ENCODE peak calls at places on chromosomes 3 and 15, in seven cellular contexts. One of them, this sample, is unnamed.

GRCh38 chr15:62940755-62941361 is 101.7 kb upstream of the TPM1 start:
- DNase-seq in heart left ventricle: peak
- DNase-seq in HCT116: no peak
- DNase-seq in endodermal cell: no peak
- DNase-seq in body of pancreas: peak
- DNase-seq in suprapubic skin: peak
- DNase-seq in tibial artery: peak
- DNase-seq in this sample: peak

GRCh38 chr3:71461749-71462483 is 121.6 kb downstream of the FOXP1 start:
- DNase-seq in heart left ventricle: no peak
- DNase-seq in HCT116: no peak
- DNase-seq in endodermal cell: no peak
- DNase-seq in body of pancreas: no peak
- DNase-seq in suprapubic skin: no peak
- DNase-seq in tibial artery: no peak
- DNase-seq in this sample: peak

GRCh38 chr3:58217209-58217811 is 6.5 kb upstream of the DNASE1L3 start:
- DNase-seq in heart left ventricle: peak
- DNase-seq in HCT116: peak
- DNase-seq in endodermal cell: peak
- DNase-seq in body of pancreas: peak
- DNase-seq in suprapubic skin: peak
- DNase-seq in tibial artery: peak
- DNase-seq in this sample: peak

GRCh38 chr3:64728428-64728827 is 40.6 kb upstream of the ADAMTS9 start:
- DNase-seq in heart left ventricle: no peak
- DNase-seq in HCT116: no peak
- DNase-seq in endodermal cell: no peak
- DNase-seq in body of pancreas: no peak
- DNase-seq in suprapubic skin: no peak
- DNase-seq in tibial artery: no peak
- DNase-seq in this sample: no peak

GRCh38 chr15:33360876-33361275 is 50.1 kb downstream of the RYR3 start:
- DNase-seq in heart left ventricle: no peak
- DNase-seq in HCT116: no peak
- DNase-seq in endodermal cell: no peak
- DNase-seq in body of pancreas: no peak
- DNase-seq in suprapubic skin: no peak
- DNase-seq in tibial artery: no peak
- DNase-seq in this sample: no peak

GRCh38 chr3:13152826-13153710 is 79.8 kb upstream of the IQSEC1 start:
- DNase-seq in heart left ventricle: no peak
- DNase-seq in HCT116: no peak
- DNase-seq in endodermal cell: peak
- DNase-seq in body of pancreas: no peak
- DNase-seq in suprapubic skin: peak
- DNase-seq in tibial artery: peak
- DNase-seq in this sample: no peak

GRCh38 chr3:52051444-52051843 is 4.9 kb downstream of the DUSP7 start:
- DNase-seq in heart left ventricle: no peak
- DNase-seq in HCT116: no peak
- DNase-seq in endodermal cell: no peak
- DNase-seq in body of pancreas: no peak
- DNase-seq in suprapubic skin: peak
- DNase-seq in tibial artery: no peak
- DNase-seq in this sample: no peak

GRCh38 chr15:69056365-69056764 is 41.9 kb downstream of the NOX5 start:
- DNase-seq in heart left ventricle: no peak
- DNase-seq in HCT116: no peak
- DNase-seq in endodermal cell: peak
- DNase-seq in body of pancreas: no peak
- DNase-seq in suprapubic skin: no peak
- DNase-seq in tibial artery: no peak
- DNase-seq in this sample: peak

GRCh38 chr15:82313446-82313845 is 35.8 kb downstream of the GOLGA6L10 start:
- DNase-seq in heart left ventricle: no peak
- DNase-seq in HCT116: no peak
- DNase-seq in endodermal cell: no peak
- DNase-seq in body of pancreas: no peak
- DNase-seq in suprapubic skin: peak
- DNase-seq in tibial artery: peak
- DNase-seq in this sample: no peak

GRCh38 chr15:49946681-49947080 is 172.4 kb downstream of the ATP8B4 start:
- DNase-seq in heart left ventricle: no peak
- DNase-seq in HCT116: no peak
- DNase-seq in endodermal cell: no peak
- DNase-seq in body of pancreas: peak
- DNase-seq in suprapubic skin: no peak
- DNase-seq in tibial artery: no peak
- DNase-seq in this sample: no peak

GRCh38 chr3:159804726-159805410 is 183.8 kb upstream of the IL12A start:
- DNase-seq in heart left ventricle: no peak
- DNase-seq in HCT116: peak
- DNase-seq in endodermal cell: peak
- DNase-seq in body of pancreas: peak
- DNase-seq in suprapubic skin: no peak
- DNase-seq in tibial artery: peak
- DNase-seq in this sample: peak

GRCh38 chr15:63192604-63193206 is 3.3 kb downstream of the RAB8B start:
- DNase-seq in heart left ventricle: no peak
- DNase-seq in HCT116: no peak
- DNase-seq in endodermal cell: no peak
- DNase-seq in body of pancreas: no peak
- DNase-seq in suprapubic skin: no peak
- DNase-seq in tibial artery: no peak
- DNase-seq in this sample: no peak

GRCh38 chr15:63908986-63909385 is 75.2 kb upstream of the HERC1 start:
- DNase-seq in heart left ventricle: no peak
- DNase-seq in HCT116: no peak
- DNase-seq in endodermal cell: no peak
- DNase-seq in body of pancreas: no peak
- DNase-seq in suprapubic skin: no peak
- DNase-seq in tibial artery: no peak
- DNase-seq in this sample: peak

GRCh38 chr3:139654637-139655365 is 23.0 kb downstream of the NMNAT3 start:
- DNase-seq in heart left ventricle: no peak
- DNase-seq in HCT116: no peak
- DNase-seq in endodermal cell: peak
- DNase-seq in body of pancreas: no peak
- DNase-seq in suprapubic skin: no peak
- DNase-seq in tibial artery: no peak
- DNase-seq in this sample: no peak

GRCh38 chr3:148493631-148494030 is 204.1 kb upstream of the AGTR1 start:
- DNase-seq in heart left ventricle: no peak
- DNase-seq in HCT116: no peak
- DNase-seq in endodermal cell: no peak
- DNase-seq in body of pancreas: no peak
- DNase-seq in suprapubic skin: no peak
- DNase-seq in tibial artery: no peak
- DNase-seq in this sample: no peak

GRCh38 chr3:49803464-49804140 is 541 bp downstream of the INKA1 start:
- DNase-seq in heart left ventricle: no peak
- DNase-seq in HCT116: no peak
- DNase-seq in endodermal cell: no peak
- DNase-seq in body of pancreas: peak
- DNase-seq in suprapubic skin: peak
- DNase-seq in tibial artery: no peak
- DNase-seq in this sample: peak

GRCh38 chr3:121998588-121999473 is 23.2 kb downstream of the ILDR1 start:
- DNase-seq in heart left ventricle: no peak
- DNase-seq in HCT116: no peak
- DNase-seq in endodermal cell: peak
- DNase-seq in body of pancreas: no peak
- DNase-seq in suprapubic skin: no peak
- DNase-seq in tibial artery: no peak
- DNase-seq in this sample: no peak

GRCh38 chr3:189586941-189587687 is 44.1 kb upstream of the TP63 start:
- DNase-seq in heart left ventricle: no peak
- DNase-seq in HCT116: no peak
- DNase-seq in endodermal cell: no peak
- DNase-seq in body of pancreas: no peak
- DNase-seq in suprapubic skin: no peak
- DNase-seq in tibial artery: no peak
- DNase-seq in this sample: no peak

GRCh38 chr3:38138347-38139190 is at the start of gene MYD88:
- DNase-seq in heart left ventricle: peak
- DNase-seq in HCT116: no peak
- DNase-seq in endodermal cell: peak
- DNase-seq in body of pancreas: peak
- DNase-seq in suprapubic skin: peak
- DNase-seq in tibial artery: peak
- DNase-seq in this sample: peak

GRCh38 chr15:81087121-81087520 is 46.9 kb upstream of the CFAP161 start:
- DNase-seq in heart left ventricle: no peak
- DNase-seq in HCT116: no peak
- DNase-seq in endodermal cell: no peak
- DNase-seq in body of pancreas: no peak
- DNase-seq in suprapubic skin: no peak
- DNase-seq in tibial artery: no peak
- DNase-seq in this sample: no peak

GRCh38 chr3:115350606-115351005 is 203.5 kb upstream of the ZBTB20 start:
- DNase-seq in heart left ventricle: no peak
- DNase-seq in HCT116: no peak
- DNase-seq in endodermal cell: no peak
- DNase-seq in body of pancreas: no peak
- DNase-seq in suprapubic skin: no peak
- DNase-seq in tibial artery: no peak
- DNase-seq in this sample: no peak

GRCh38 chr15:62075595-62076279 is 9.0 kb downstream of the C2CD4A start:
- DNase-seq in heart left ventricle: no peak
- DNase-seq in HCT116: no peak
- DNase-seq in endodermal cell: no peak
- DNase-seq in body of pancreas: peak
- DNase-seq in suprapubic skin: no peak
- DNase-seq in tibial artery: no peak
- DNase-seq in this sample: peak

GRCh38 chr15:47523669-47524068 is 193.6 kb upstream of the SEMA6D start:
- DNase-seq in heart left ventricle: no peak
- DNase-seq in HCT116: no peak
- DNase-seq in endodermal cell: no peak
- DNase-seq in body of pancreas: no peak
- DNase-seq in suprapubic skin: no peak
- DNase-seq in tibial artery: no peak
- DNase-seq in this sample: no peak

DNA sequence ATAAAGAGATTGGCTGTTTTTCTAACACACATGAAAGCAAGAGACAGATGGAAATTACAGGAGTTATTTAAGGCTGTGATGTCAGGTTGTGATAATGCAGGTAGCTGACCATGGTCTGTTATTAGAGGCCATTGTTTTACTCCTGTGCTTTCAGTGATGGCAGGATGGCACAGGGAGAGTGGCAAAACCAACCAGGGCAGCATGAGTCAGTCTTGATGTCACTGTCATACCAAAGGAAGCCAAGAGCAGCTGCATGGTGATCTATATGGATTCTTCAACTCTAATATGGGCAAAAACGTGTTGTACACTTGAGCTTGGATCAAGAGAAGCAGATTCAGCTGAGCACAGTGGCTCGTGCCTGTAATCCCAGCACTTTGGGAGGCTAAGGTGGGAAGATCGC is 91.8 kb upstream of the LMOD3 start:
- DNase-seq in heart left ventricle: no peak
- DNase-seq in HCT116: no peak
- DNase-seq in endodermal cell: no peak
- DNase-seq in body of pancreas: no peak
- DNase-seq in suprapubic skin: no peak
- DNase-seq in tibial artery: no peak
- DNase-seq in this sample: no peak
- H3K27ac ChIP-seq in heart left ventricle: no peak
- H3K27ac ChIP-seq in HCT116: no peak
- H3K27ac ChIP-seq in endodermal cell: peak
- H3K27ac ChIP-seq in body of pancreas: no peak
- H3K27ac ChIP-seq in suprapubic skin: no peak
- H3K27ac ChIP-seq in tibial artery: no peak
- H3K27ac ChIP-seq in this sample: peak

DNA sequence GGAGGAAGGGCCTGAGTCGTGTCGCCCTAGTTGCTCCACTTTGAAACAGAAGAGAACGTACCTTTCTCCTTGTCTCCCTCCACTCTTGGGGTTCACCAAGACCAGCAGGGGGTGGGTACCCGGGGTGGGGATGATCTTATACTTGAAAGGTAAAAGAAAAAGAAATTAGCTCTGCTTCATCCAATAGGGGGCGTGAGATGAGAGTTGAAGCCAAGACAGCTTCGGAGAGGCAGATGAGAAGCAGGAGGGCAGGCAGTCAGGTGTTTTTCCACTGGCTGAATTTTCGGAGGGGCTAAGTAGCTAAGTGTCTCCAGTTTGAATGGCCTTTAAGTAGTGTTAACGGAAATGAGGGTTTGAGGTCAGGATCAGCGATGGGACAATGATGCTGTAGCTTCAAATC is 100.4 kb downstream of the DGKG start:
- DNase-seq in heart left ventricle: no peak
- DNase-seq in HCT116: no peak
- DNase-seq in endodermal cell: peak
- DNase-seq in body of pancreas: no peak
- DNase-seq in suprapubic skin: no peak
- DNase-seq in tibial artery: no peak
- DNase-seq in this sample: no peak
- TF ChIP-seq CTCF in heart left ventricle: no peak
- TF ChIP-seq CTCF in HCT116: peak
- TF ChIP-seq CTCF in endodermal cell: peak
- TF ChIP-seq CTCF in body of pancreas: peak
- TF ChIP-seq CTCF in suprapubic skin: no peak
- TF ChIP-seq CTCF in tibial artery: no peak
- TF ChIP-seq CTCF in this sample: no peak

GRCh38 chr3:179450321-179450720 is 949 bp downstream of the GNB4 start:
- DNase-seq in heart left ventricle: no peak
- DNase-seq in HCT116: no peak
- DNase-seq in endodermal cell: no peak
- DNase-seq in body of pancreas: no peak
- DNase-seq in suprapubic skin: no peak
- DNase-seq in tibial artery: no peak
- DNase-seq in this sample: peak
- H3K27ac ChIP-seq in heart left ventricle: peak
- H3K27ac ChIP-seq in HCT116: no peak
- H3K27ac ChIP-seq in endodermal cell: no peak
- H3K27ac ChIP-seq in body of pancreas: peak
- H3K27ac ChIP-seq in suprapubic skin: peak
- H3K27ac ChIP-seq in tibial artery: peak
- H3K27ac ChIP-seq in this sample: peak

DNA sequence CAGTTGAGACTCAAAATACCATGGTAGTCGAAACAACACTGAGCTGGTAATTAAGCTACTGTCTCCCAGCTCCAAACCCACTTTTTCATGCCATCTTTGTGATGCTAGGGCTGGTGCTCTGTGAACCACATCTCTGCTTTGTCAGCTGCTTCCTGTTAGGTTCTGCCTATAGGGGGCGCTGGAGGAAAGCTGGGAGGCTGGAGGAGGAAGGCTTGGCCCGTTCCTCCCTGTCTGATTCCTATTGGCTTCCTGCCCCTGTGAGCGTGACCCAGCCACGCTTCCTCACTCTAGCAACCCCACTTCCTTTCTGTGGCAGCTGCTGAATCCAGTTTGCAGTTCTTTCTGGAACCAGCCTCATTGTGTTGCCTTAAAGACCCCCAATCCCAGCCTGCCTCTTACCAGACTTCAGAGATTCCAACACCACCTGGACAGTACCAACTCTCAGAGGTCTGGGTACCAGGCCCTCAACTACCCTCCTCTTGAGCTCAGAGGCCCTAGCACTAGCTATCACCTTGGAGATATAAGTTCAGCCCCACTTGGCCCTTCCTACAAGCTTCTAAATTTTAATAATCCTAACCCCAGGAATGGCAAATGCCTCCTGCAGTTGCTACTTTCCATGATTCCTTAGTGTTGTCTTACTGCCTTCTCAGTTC is 120.9 kb downstream of the ERC2 start:
- DNase-seq in heart left ventricle: no peak
- DNase-seq in HCT116: no peak
- DNase-seq in endodermal cell: peak
- DNase-seq in body of pancreas: peak
- DNase-seq in suprapubic skin: no peak
- DNase-seq in tibial artery: no peak
- DNase-seq in this sample: no peak
- TF ChIP-seq CTCF in heart left ventricle: no peak
- TF ChIP-seq CTCF in HCT116: peak
- TF ChIP-seq CTCF in endodermal cell: peak
- TF ChIP-seq CTCF in body of pancreas: peak
- TF ChIP-seq CTCF in suprapubic skin: no peak
- TF ChIP-seq CTCF in tibial artery: no peak
- TF ChIP-seq CTCF in this sample: no peak